ENCODE peak calls at places on chromosome 12, in seven cellular contexts. One of them, this sample, is unnamed.

GRCh38 chr12:19278407-19278806 is 148.9 kb downstream of the PLEKHA5 start:
- DNase-seq in IMR-90: no peak
- DNase-seq in H1: no peak
- DNase-seq in mesenchymal stem cell: no peak
- DNase-seq in neuronal stem cell: no peak
- DNase-seq in trophoblast cell: no peak
- DNase-seq in mesendoderm: no peak
- DNase-seq in this sample: no peak

GRCh38 chr12:34403706-34404376 is 381.5 kb downstream of the ALG10 start:
- DNase-seq in IMR-90: no peak
- DNase-seq in H1: no peak
- DNase-seq in mesenchymal stem cell: no peak
- DNase-seq in neuronal stem cell: no peak
- DNase-seq in trophoblast cell: no peak
- DNase-seq in mesendoderm: no peak
- DNase-seq in this sample: peak; percentile 14

GRCh38 chr12:68240975-68241374 is 12.4 kb downstream of the IL22 start:
- DNase-seq in IMR-90: peak; percentile 57
- DNase-seq in H1: no peak
- DNase-seq in mesenchymal stem cell: peak; percentile 59
- DNase-seq in neuronal stem cell: no peak
- DNase-seq in trophoblast cell: no peak
- DNase-seq in mesendoderm: no peak
- DNase-seq in this sample: no peak

GRCh38 chr12:99195474-99195873 is 452.1 kb upstream of the GARIN6 start:
- DNase-seq in IMR-90: no peak
- DNase-seq in H1: peak; percentile 1
- DNase-seq in mesenchymal stem cell: no peak
- DNase-seq in neuronal stem cell: peak; percentile 8
- DNase-seq in trophoblast cell: no peak
- DNase-seq in mesendoderm: no peak
- DNase-seq in this sample: no peak

GRCh38 chr12:5506295-5506694 is 74.4 kb downstream of the NTF3 start:
- DNase-seq in IMR-90: no peak
- DNase-seq in H1: no peak
- DNase-seq in mesenchymal stem cell: no peak
- DNase-seq in neuronal stem cell: no peak
- DNase-seq in trophoblast cell: no peak
- DNase-seq in mesendoderm: no peak
- DNase-seq in this sample: no peak

GRCh38 chr12:41277019-41277770 is 89.1 kb downstream of the PDZRN4 start:
- DNase-seq in IMR-90: peak; percentile 52
- DNase-seq in H1: no peak
- DNase-seq in mesenchymal stem cell: peak; percentile 39
- DNase-seq in neuronal stem cell: peak; percentile 30
- DNase-seq in trophoblast cell: peak; percentile 56
- DNase-seq in mesendoderm: peak; percentile 46
- DNase-seq in this sample: no peak

GRCh38 chr12:103100226-103100866 is 142.9 kb downstream of the ASCL1 start:
- DNase-seq in IMR-90: no peak
- DNase-seq in H1: no peak
- DNase-seq in mesenchymal stem cell: no peak
- DNase-seq in neuronal stem cell: peak; percentile 33
- DNase-seq in trophoblast cell: no peak
- DNase-seq in mesendoderm: no peak
- DNase-seq in this sample: no peak

GRCh38 chr12:7190268-7191055 is 976 bp downstream of the PEX5 start:
- DNase-seq in IMR-90: peak; percentile 6
- DNase-seq in H1: no peak
- DNase-seq in mesenchymal stem cell: peak; percentile 20
- DNase-seq in neuronal stem cell: no peak
- DNase-seq in trophoblast cell: no peak
- DNase-seq in mesendoderm: peak; percentile 39
- DNase-seq in this sample: peak; percentile 59

GRCh38 chr12:92138144-92138543 is 7.5 kb downstream of the BTG1 start:
- DNase-seq in IMR-90: no peak
- DNase-seq in H1: no peak
- DNase-seq in mesenchymal stem cell: peak; percentile 53
- DNase-seq in neuronal stem cell: no peak
- DNase-seq in trophoblast cell: no peak
- DNase-seq in mesendoderm: no peak
- DNase-seq in this sample: no peak

GRCh38 chr12:27554421-27555186 is 30.6 kb downstream of the PPFIBP1 start:
- DNase-seq in IMR-90: no peak
- DNase-seq in H1: no peak
- DNase-seq in mesenchymal stem cell: peak; percentile 57
- DNase-seq in neuronal stem cell: no peak
- DNase-seq in trophoblast cell: no peak
- DNase-seq in mesendoderm: no peak
- DNase-seq in this sample: no peak

DNA sequence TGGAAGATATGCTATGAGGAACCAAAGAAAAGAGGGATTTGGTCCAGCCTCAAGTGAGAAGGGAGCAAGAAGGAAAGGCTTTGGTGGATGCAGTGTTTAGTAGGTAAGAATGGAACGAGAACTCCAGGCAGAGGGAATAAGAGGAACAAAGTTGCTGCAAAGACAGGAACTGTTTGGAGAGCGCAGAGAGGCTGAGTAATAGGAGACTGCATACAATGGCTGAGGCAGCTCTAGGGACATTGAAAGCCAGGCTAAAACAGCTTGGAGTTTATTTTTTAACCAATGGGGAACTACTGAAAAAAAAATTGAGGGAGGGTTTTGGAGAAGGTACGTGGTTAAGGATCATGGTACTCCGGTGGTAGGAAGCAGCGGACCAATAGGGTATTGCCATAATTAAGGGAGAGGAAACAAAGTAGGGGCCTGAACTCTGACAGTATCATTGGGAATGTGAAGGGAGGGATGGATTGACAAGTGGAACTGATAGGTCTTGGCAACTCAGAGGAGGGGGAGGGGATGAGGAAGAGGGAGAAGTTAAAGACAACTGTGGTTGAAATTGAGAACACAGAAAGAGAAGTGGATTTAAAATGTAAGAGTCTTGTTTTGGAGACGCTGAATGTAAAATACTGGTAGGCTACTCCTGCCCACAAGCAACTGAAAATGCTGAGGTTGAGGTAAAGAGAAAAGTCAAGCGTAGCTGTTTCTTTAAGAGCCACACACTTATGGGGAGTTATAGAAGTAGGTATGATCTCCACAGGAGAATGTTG is 4.8 kb downstream of the ASCL4 start:
- DNase-seq in IMR-90: no peak
- DNase-seq in H1: no peak
- DNase-seq in mesenchymal stem cell: no peak
- DNase-seq in neuronal stem cell: no peak
- DNase-seq in trophoblast cell: no peak
- DNase-seq in mesendoderm: no peak
- DNase-seq in this sample: no peak
- H3K4me2 ChIP-seq in IMR-90: no peak overlapping the region
- H3K4me2 ChIP-seq in H1: no peak overlapping the region
- H3K4me2 ChIP-seq in mesenchymal stem cell: no peak overlapping the region
- H3K4me2 ChIP-seq in neuronal stem cell: no peak overlapping the region
- H3K4me2 ChIP-seq in trophoblast cell: no peak overlapping the region
- H3K4me2 ChIP-seq in mesendoderm: no peak overlapping the region
- H3K4me2 ChIP-seq in this sample: no peak overlapping the region

GRCh38 chr12:52618866-52619265 is 507 bp upstream of the KRT73 start:
- DNase-seq in IMR-90: no peak
- DNase-seq in H1: no peak
- DNase-seq in mesenchymal stem cell: no peak
- DNase-seq in neuronal stem cell: no peak
- DNase-seq in trophoblast cell: no peak
- DNase-seq in mesendoderm: no peak
- DNase-seq in this sample: peak; percentile 25
- H3K23ac ChIP-seq in IMR-90: no peak overlapping the region
- H3K23ac ChIP-seq in H1: no peak overlapping the region
- H3K23ac ChIP-seq in mesenchymal stem cell: no peak overlapping the region
- H3K23ac ChIP-seq in neuronal stem cell: no peak overlapping the region
- H3K23ac ChIP-seq in trophoblast cell: no peak overlapping the region
- H3K23ac ChIP-seq in mesendoderm: no peak overlapping the region
- H3K23ac ChIP-seq in this sample: no peak overlapping the region

DNA sequence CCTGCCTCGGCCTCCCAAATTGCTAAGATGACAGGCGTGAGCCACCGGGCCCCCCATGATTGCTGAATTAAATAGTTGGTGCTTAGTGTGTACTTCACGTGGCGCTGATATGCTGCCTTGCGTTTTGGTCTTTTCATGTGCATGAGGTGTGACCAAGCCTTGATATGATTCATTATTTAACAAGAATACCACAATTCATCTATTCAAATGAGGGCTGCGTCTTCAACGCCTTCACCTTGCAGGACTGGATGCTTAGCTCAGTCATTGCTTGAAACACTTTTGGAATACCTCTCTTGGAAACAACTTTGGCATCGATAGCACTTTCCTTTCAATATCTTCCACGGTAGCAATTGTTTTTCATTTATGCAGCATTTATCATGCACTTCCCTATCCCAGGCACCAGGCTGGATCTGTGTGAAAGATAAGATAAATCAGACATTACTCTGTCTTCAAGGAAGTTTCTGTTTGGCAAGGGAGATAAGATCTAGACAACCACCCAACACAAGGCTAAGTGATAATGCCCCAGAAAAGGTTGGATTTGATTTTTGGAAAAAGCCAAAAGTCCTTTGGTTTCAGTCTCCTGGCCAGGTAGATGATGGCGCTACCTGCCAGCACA is 1.3 kb upstream of the TEAD4 start:
- DNase-seq in IMR-90: no peak
- DNase-seq in H1: no peak
- DNase-seq in mesenchymal stem cell: no peak
- DNase-seq in neuronal stem cell: no peak
- DNase-seq in trophoblast cell: peak; percentile 29
- DNase-seq in mesendoderm: no peak
- DNase-seq in this sample: no peak
- H3K4me2 ChIP-seq in IMR-90: peak overlapping the region; percentile 82
- H3K4me2 ChIP-seq in H1: peak overlapping the region; percentile 91
- H3K4me2 ChIP-seq in mesenchymal stem cell: peak overlapping the region; percentile 88
- H3K4me2 ChIP-seq in neuronal stem cell: peak overlapping the region; percentile 83
- H3K4me2 ChIP-seq in trophoblast cell: peak overlapping the region; percentile 84
- H3K4me2 ChIP-seq in mesendoderm: peak overlapping the region; percentile 87
- H3K4me2 ChIP-seq in this sample: peak overlapping the region; percentile 80

GRCh38 chr12:3747543-3747942 is 5.4 kb downstream of the CRACR2A start:
- DNase-seq in IMR-90: no peak
- DNase-seq in H1: no peak
- DNase-seq in mesenchymal stem cell: no peak
- DNase-seq in neuronal stem cell: no peak
- DNase-seq in trophoblast cell: no peak
- DNase-seq in mesendoderm: no peak
- DNase-seq in this sample: peak; percentile 8
- H3K23ac ChIP-seq in IMR-90: no peak overlapping the region
- H3K23ac ChIP-seq in H1: no peak overlapping the region
- H3K23ac ChIP-seq in mesenchymal stem cell: no peak overlapping the region
- H3K23ac ChIP-seq in neuronal stem cell: no peak overlapping the region
- H3K23ac ChIP-seq in trophoblast cell: no peak overlapping the region
- H3K23ac ChIP-seq in mesendoderm: no peak overlapping the region
- H3K23ac ChIP-seq in this sample: no peak overlapping the region

GRCh38 chr12:101823891-101824290 is 6.9 kb downstream of the GNPTAB start:
- DNase-seq in IMR-90: no peak
- DNase-seq in H1: no peak
- DNase-seq in mesenchymal stem cell: peak; percentile 50
- DNase-seq in neuronal stem cell: peak; percentile 20
- DNase-seq in trophoblast cell: peak; percentile 23
- DNase-seq in mesendoderm: peak; percentile 89
- DNase-seq in this sample: peak; percentile 81
- H3K4me2 ChIP-seq in IMR-90: no peak overlapping the region
- H3K4me2 ChIP-seq in H1: peak overlapping the region; percentile 4
- H3K4me2 ChIP-seq in mesenchymal stem cell: no peak overlapping the region
- H3K4me2 ChIP-seq in neuronal stem cell: no peak overlapping the region
- H3K4me2 ChIP-seq in trophoblast cell: no peak overlapping the region
- H3K4me2 ChIP-seq in mesendoderm: no peak overlapping the region
- H3K4me2 ChIP-seq in this sample: no peak overlapping the region

DNA sequence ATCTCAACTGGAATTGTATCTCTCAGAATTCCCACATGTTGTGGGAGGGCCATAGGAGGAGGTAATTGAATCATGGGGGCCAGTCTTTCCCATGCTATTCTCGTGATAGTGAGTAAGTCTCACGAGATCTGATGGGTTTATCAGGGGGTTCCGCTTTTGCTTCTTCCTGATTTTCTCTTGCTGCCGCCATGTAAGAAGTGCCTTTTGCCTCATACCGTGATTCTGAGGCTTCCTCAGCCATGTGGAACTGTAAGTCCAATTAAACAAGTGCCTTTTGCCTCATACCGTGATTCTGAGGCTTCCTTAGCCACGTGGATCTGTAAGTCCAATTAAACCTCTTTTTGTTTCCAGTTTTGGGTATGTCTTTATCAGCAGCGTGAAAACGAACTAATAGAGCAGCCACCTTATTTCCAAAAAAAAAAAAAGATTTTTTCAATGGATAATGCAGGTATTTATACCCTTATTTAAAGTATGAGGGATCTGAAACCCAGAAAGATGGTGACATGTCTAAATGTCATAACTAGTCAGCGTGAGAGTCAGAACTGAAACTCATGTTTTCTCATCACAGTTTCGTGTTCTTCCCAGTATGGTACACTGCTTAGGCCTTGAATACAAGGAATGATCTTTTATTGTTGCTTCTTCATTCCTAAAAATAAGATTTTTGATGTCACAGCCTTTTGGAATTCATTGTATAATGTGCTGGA is 89.6 kb downstream of the ERC1 start:
- DNase-seq in IMR-90: no peak
- DNase-seq in H1: no peak
- DNase-seq in mesenchymal stem cell: no peak
- DNase-seq in neuronal stem cell: no peak
- DNase-seq in trophoblast cell: no peak
- DNase-seq in mesendoderm: no peak
- DNase-seq in this sample: no peak
- H3K23ac ChIP-seq in IMR-90: peak overlapping the region; percentile 69
- H3K23ac ChIP-seq in H1: no peak overlapping the region
- H3K23ac ChIP-seq in mesenchymal stem cell: no peak overlapping the region
- H3K23ac ChIP-seq in neuronal stem cell: no peak overlapping the region
- H3K23ac ChIP-seq in trophoblast cell: no peak overlapping the region
- H3K23ac ChIP-seq in mesendoderm: no peak overlapping the region
- H3K23ac ChIP-seq in this sample: no peak overlapping the region

GRCh38 chr12:46516238-46516932 is 143.8 kb upstream of the SLC38A2 start:
- DNase-seq in IMR-90: no peak
- DNase-seq in H1: no peak
- DNase-seq in mesenchymal stem cell: no peak
- DNase-seq in neuronal stem cell: no peak
- DNase-seq in trophoblast cell: no peak
- DNase-seq in mesendoderm: no peak
- DNase-seq in this sample: no peak
- H3K4me2 ChIP-seq in IMR-90: no peak overlapping the region
- H3K4me2 ChIP-seq in H1: no peak overlapping the region
- H3K4me2 ChIP-seq in mesenchymal stem cell: no peak overlapping the region
- H3K4me2 ChIP-seq in neuronal stem cell: no peak overlapping the region
- H3K4me2 ChIP-seq in trophoblast cell: no peak overlapping the region
- H3K4me2 ChIP-seq in mesendoderm: no peak overlapping the region
- H3K4me2 ChIP-seq in this sample: no peak overlapping the region

This sample was measured in H9.